ENCODE peak calls at places on chromosomes 1 and 21, in five cellular contexts. C is esophagus muscularis mucosa, N is A549, M is upper lobe of left lung, H is H1. I is an unnamed sample.

GRCh38 chr21:33490991-33491372 is 534 bp downstream of the DNAJC28 start:
- DNase-seq in C (no peak), N (no peak), M (no peak), H (no peak), I (no peak)

GRCh38 chr1:182885591-182885990 is 46.4 kb downstream of the DHX9 start:
- DNase-seq in C (no peak), N (no peak), M (no peak), H (no peak), I (no peak)

GRCh38 chr1:39776886-39777683 is 5.9 kb upstream of the OXCT2 start:
- DNase-seq in C (no peak), N (no peak), M (no peak), H (no peak), I (no peak)

GRCh38 chr1:236534164-236534651 is 10.4 kb downstream of the LGALS8 start:
- DNase-seq in C (no peak), N (no peak), M (no peak), H (no peak), I (no peak)

GRCh38 chr1:173917149-173917548 is at the start of gene SERPINC1:
- DNase-seq in C (no peak), N (no peak), M (no peak), H (no peak), I (no peak)

GRCh38 chr1:11196945-11197344 is 7.8 kb downstream of the ANGPTL7 start:
- DNase-seq in C (no peak), N (no peak), M (no peak), H (no peak), I (no peak)

GRCh38 chr1:226967665-226968064 is 27.6 kb downstream of the COQ8A start:
- DNase-seq in C (peak; percentile 94), N (no peak), M (no peak), H (no peak), I (no peak)

GRCh38 chr1:43258370-43258769 is 11.4 kb upstream of the TMEM125 start:
- DNase-seq in C (no peak), N (no peak), M (no peak), H (no peak), I (no peak)

GRCh38 chr1:236394016-236394481 is at the start of gene EDARADD:
- DNase-seq in C (no peak), N (no peak), M (no peak), H (peak; percentile 39), I (no peak)

GRCh38 chr1:206555473-206555935 is 48.2 kb downstream of the RASSF5 start:
- DNase-seq in C (no peak), N (no peak), M (no peak), H (no peak), I (peak; percentile 45)

DNA sequence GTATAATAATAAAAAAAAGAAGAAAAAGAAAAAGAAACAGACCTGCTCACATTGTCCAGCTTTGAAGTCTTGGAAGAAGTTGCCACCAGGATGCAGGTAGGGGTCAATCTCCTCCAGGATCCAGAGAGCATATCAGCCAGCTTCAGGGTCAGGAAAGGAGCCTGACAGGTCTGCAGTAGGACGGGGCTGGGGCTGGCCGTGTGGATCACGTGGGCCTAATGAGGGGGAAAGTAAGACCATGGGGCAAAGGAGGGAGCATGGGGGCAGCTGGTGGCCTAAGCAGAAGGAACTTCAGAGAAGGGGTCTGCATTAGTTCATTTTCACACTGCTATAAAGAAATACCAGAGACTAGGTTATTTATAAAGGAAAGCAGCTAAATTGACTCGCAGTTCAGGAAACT is 19.3 kb upstream of the SMYD3 start:
- DNase-seq in C (no peak), N (no peak), M (no peak), H (no peak), I (no peak)
- H3K9me3 ChIP-seq in C (no peaks in the 10 kb centered on the region), N (peaks cover 11% of the 10 kb centered on the region), M (peaks cover 11% of the 10 kb centered on the region), H (peaks cover 12% of the 10 kb centered on the region), I (no peaks in the 10 kb centered on the region)

GRCh38 chr1:60867782-60868181 is 214.6 kb upstream of the NFIA start:
- DNase-seq in C (no peak), N (no peak), M (no peak), H (no peak), I (no peak)

GRCh38 chr1:60866884-60867648 is 215.3 kb upstream of the NFIA start:
- DNase-seq in C (no peak), N (no peak), M (no peak), H (no peak), I (no peak)

GRCh38 chr1:60870269-60870668 is 212.1 kb upstream of the NFIA start:
- DNase-seq in C (no peak), N (no peak), M (no peak), H (no peak), I (no peak)

GRCh38 chr1:60866251-60866650 is 216.1 kb upstream of the NFIA start:
- DNase-seq in C (no peak), N (no peak), M (no peak), H (no peak), I (no peak)

DNA sequence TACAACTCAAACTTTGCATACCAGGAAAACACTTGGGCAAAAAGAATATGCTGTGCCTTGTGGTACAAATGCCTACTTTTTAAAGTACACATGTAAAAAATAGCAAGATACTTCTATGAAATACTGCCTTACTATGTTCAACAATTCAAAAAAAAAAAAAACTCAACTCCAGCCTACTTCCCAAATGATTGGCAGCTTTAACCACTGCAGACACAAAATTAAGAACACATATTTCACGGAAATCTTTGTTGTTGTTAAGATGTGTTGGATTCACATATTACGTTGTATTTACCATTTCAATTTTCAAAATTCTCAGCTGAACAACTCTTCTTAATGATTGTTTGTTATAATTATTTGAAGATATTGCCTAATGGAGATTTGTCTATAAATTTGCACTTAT is 213.1 kb upstream of the NFIA start:
- DNase-seq in C (no peak), N (no peak), M (no peak), H (no peak), I (no peak)
- H3K4me3 ChIP-seq in C (no peak overlapping the region), N (no peak overlapping the region), M (no peak overlapping the region), H (no peak overlapping the region), I (no peak overlapping the region)

GRCh38 chr1:22712502-22713271 is 2.0 kb downstream of the EPHB2 start:
- DNase-seq in C (no peak), N (no peak), M (no peak), H (no peak), I (no peak)
- TF ChIP-seq EP300 in C (no peak), N (no peak), M (no peak), H (no peak), I (no peak)

GRCh38 chr1:36122062-36122461 is 3.0 kb downstream of the COL8A2 start:
- DNase-seq in C (no peak), N (no peak), M (no peak), H (no peak), I (no peak)
- H3K9me3 ChIP-seq in C (no peaks in the 10 kb centered on the region), N (no peaks in the 10 kb centered on the region), M (no peaks in the 10 kb centered on the region), H (no peaks in the 10 kb centered on the region), I (no peaks in the 10 kb centered on the region)

DNA sequence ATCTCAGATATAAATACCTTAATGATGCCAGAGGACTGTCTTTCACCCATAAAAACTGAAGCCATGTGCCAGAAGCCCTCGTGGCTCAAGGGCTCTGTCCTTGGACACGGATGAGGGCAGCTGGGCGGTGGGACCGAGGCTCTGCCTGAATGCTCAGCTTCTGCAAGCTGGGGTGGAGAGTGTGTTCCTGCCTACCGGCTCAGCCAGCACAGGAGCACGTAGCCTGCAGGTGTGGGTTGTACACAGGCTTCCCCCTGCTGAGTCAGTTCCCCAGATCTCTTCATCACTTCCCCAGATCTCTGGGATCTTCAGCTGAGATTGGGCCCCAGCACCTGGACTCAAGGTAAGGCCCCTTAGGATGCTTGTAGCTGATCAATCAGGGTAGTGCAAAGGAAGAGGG is 15.4 kb downstream of the KCNJ15 start:
- DNase-seq in C (no peak), N (no peak), M (peak; percentile 63), H (no peak), I (no peak)
- H3K4me3 ChIP-seq in C (no peak overlapping the region), N (no peak overlapping the region), M (no peak overlapping the region), H (no peak overlapping the region), I (no peak overlapping the region)

DNA sequence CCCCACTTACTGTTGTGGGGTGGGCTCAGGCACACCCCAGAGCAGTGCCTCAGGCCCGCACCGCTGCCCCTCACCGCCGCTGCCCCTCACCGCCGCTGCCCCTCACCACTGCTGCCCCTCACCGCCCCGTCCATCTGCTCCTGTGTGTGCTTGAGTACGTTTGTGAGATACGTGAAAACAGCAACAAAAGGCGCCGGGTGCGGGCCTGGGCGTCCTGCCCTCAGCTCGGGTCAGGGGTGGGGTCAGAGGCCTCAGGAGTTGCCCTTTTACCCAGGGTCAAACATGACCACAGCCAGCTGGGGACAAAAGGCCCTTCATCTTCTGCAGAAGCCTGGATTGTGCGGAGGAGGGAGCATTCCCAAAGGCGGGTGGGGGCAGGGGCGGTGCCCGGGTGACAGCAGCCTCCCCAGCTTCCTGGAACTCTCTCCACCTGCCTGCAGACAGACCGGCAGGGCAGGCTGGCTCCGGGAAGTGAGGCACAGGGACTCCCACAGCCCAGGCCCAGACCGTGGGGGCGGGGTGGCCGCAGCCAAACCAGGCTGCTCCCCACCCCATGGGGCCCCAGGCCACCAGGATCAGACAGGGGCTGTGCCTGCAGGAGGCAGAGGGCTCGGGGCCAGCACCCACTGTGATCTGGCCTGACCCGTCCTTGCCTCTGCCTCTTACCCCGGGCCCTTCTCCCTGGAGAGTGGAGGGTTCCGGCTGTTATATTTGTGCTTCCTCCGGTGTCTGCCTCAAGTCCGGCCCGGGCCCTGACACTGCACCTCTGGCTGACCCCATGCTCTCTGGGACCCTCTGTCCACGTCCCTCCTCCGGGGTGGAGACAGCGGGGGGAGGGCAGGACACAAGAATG is 2.3 kb upstream of the VWA1 start:
- DNase-seq in C (peak; percentile 94), N (no peak), M (peak; percentile 95), H (peak; percentile 78), I (peak; percentile 74)
- TF ChIP-seq EP300 in C (peak; percentile 93), N (no peak), M (peak; percentile 73), H (no peak), I (no peak)

DNA sequence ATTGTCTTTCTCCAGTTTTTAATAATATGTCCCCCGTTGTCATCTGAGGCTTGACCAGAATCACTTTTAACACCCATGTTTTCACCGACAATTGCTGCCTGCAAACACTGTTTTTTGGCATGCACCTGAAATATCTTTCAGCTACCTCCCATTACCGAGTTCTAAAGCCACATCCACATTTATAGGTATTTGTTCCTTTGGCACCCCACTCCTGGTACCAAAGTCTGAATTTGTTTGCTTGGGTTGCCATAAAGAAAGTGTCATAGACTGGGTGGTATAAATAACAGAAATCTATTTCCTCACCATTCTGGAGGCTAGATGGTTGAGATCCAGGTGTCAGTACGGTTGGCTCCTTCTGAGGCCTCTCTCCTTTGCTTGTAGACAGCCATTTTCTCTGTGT is 94.2 kb downstream of the OBSCN start:
- DNase-seq in C (no peak), N (no peak), M (no peak), H (no peak), I (no peak)
- H3K9me3 ChIP-seq in C (peaks cover 39% of the 10 kb centered on the region), N (peaks cover 41% of the 10 kb centered on the region), M (peaks cover 30% of the 10 kb centered on the region), H (peaks cover 61% of the 10 kb centered on the region), I (no peaks in the 10 kb centered on the region)

GRCh38 chr1:31575373-31576140 is 758 bp upstream of the TINAGL1 start:
- DNase-seq in C (no peak), N (no peak), M (peak; percentile 81), H (peak; percentile 57), I (no peak)
- H3K4me3 ChIP-seq in C (peak overlapping the region; percentile 81), N (no peak overlapping the region), M (no peak overlapping the region), H (no peak overlapping the region), I (no peak overlapping the region)

I was measured in ovary.